ENCODE peak calls at places on chromosomes 5 and 9, in seven cellular contexts. V is OCI-LY7; T is NCI-H1436 treated with DMSO at 0.1 percent for 48 hours; B is Kasumi-1; P is lower lobe of right lung; L is stimulated activated CD4-positive, alpha-beta T cell treated with anti-CD3 and anti-CD28 coated beads, TNF-alpha, amount 100 ng/mL, for 24 hours; Y is colonic mucosa. E is an unnamed sample.

GRCh38 chr9:96514108-96514824 is 64.3 kb downstream of the HABP4 start:
- DNase-seq in V (no peak), T (no peak), B (no peak), P (no peak), L (no peak), Y (no peak), E (no peak)

GRCh38 chr9:113807173-113808061 is 68.7 kb upstream of the ZNF618 start:
- DNase-seq in V (peak), T (no peak), B (peak), P (no peak), L (peak), Y (peak), E (peak)

GRCh38 chr9:4497855-4498254 is 7.6 kb downstream of the SLC1A1 start:
- DNase-seq in V (no peak), T (no peak), B (no peak), P (no peak), L (no peak), Y (no peak), E (no peak)

GRCh38 chr5:181170237-181170830 is 22.9 kb downstream of the OR2V2 start:
- DNase-seq in V (no peak), T (no peak), B (no peak), P (no peak), L (no peak), Y (peak), E (no peak)

GRCh38 chr9:77933019-77933418 is 98.6 kb downstream of the GNAQ start:
- DNase-seq in V (no peak), T (no peak), B (no peak), P (no peak), L (no peak), Y (no peak), E (no peak)

GRCh38 chr9:3858961-3859360 is 333.2 kb upstream of the RFX3 start:
- DNase-seq in V (no peak), T (no peak), B (no peak), P (no peak), L (no peak), Y (no peak), E (no peak)

GRCh38 chr5:107654827-107655226 is 15.9 kb downstream of the EFNA5 start:
- DNase-seq in V (no peak), T (no peak), B (no peak), P (no peak), L (no peak), Y (no peak), E (no peak)

GRCh38 chr9:16133556-16134227 is 580.8 kb downstream of the CCDC171 start:
- DNase-seq in V (peak), T (no peak), B (peak), P (peak), L (no peak), Y (peak), E (no peak)

GRCh38 chr9:17962747-17963146 is 383.9 kb downstream of the SH3GL2 start:
- DNase-seq in V (no peak), T (no peak), B (no peak), P (no peak), L (no peak), Y (peak), E (no peak)

GRCh38 chr5:15452780-15453179 is 47.2 kb upstream of the FBXL7 start:
- DNase-seq in V (no peak), T (no peak), B (no peak), P (no peak), L (no peak), Y (no peak), E (no peak)

GRCh38 chr9:134501266-134502181 is 140.1 kb upstream of the COL5A1 start:
- DNase-seq in V (no peak), T (no peak), B (no peak), P (no peak), L (no peak), Y (no peak), E (no peak)

GRCh38 chr9:98687911-98688310 is 20.8 kb downstream of the GABBR2 start:
- DNase-seq in V (no peak), T (no peak), B (no peak), P (no peak), L (no peak), Y (no peak), E (no peak)

GRCh38 chr5:132436936-132437335 is 53.6 kb downstream of the IRF1 start:
- DNase-seq in V (no peak), T (no peak), B (no peak), P (no peak), L (no peak), Y (no peak), E (no peak)

GRCh38 chr5:148437249-148437648 is 53.5 kb downstream of the FBXO38 start:
- DNase-seq in V (no peak), T (no peak), B (no peak), P (no peak), L (no peak), Y (no peak), E (no peak)

GRCh38 chr5:162283611-162284010 is 216.0 kb downstream of the GABRG2 start:
- DNase-seq in V (no peak), T (no peak), B (no peak), P (no peak), L (no peak), Y (no peak), E (no peak)

GRCh38 chr5:102542064-102542463 is 43.3 kb upstream of the SLCO6A1 start:
- DNase-seq in V (no peak), T (no peak), B (peak), P (no peak), L (no peak), Y (no peak), E (no peak)

GRCh38 chr5:98773464-98774191 is at the start of gene RGMB:
- DNase-seq in V (peak), T (peak), B (peak), P (peak), L (peak), Y (peak), E (peak)

GRCh38 chr5:79544136-79544535 is 30.2 kb upstream of the HOMER1 start:
- DNase-seq in V (no peak), T (no peak), B (no peak), P (no peak), L (no peak), Y (no peak), E (no peak)

GRCh38 chr9:117375956-117376355 is 38.9 kb downstream of the ASTN2 start:
- DNase-seq in V (no peak), T (no peak), B (no peak), P (no peak), L (no peak), Y (no peak), E (no peak)

GRCh38 chr5:157648275-157648990 is 3.8 kb downstream of the SOX30 start:
- DNase-seq in V (no peak), T (no peak), B (no peak), P (no peak), L (no peak), Y (no peak), E (no peak)

GRCh38 chr5:6026766-6027165 is 351.6 kb downstream of the MED10 start:
- DNase-seq in V (no peak), T (no peak), B (no peak), P (no peak), L (no peak), Y (no peak), E (no peak)

GRCh38 chr9:74570879-74571512 is 73.9 kb downstream of the RORB start:
- DNase-seq in V (peak), T (no peak), B (peak), P (no peak), L (no peak), Y (peak), E (peak)

E was measured in hippocampal formation.